ENCODE peak calls at places on chromosomes 11 and 22, in eight cellular contexts. P is Ammon's horn, L is upper lobe of left lung, E is RCC 7860, B is ELR, K is HS-5, W is RKO, M is HepG2. O is an unnamed sample.

GRCh38 chr11:68337399-68337835 is 25.0 kb downstream of the LRP5 start:
- DNase-seq in P (no peak), L (no peak), E (no peak), B (no peak), K (no peak), W (no peak), M (no peak), O (peak)

GRCh38 chr11:127217941-127218615 is 217.5 kb upstream of the KIRREL3 start:
- DNase-seq in P (no peak), L (no peak), E (no peak), B (no peak), K (no peak), W (no peak), M (no peak), O (no peak)

GRCh38 chr22:43782448-43782847 is 29.7 kb downstream of the EFCAB6 start:
- DNase-seq in P (no peak), L (no peak), E (no peak), B (no peak), K (no peak), W (no peak), M (no peak), O (no peak)

GRCh38 chr11:120817131-120817530 is 206.8 kb upstream of the TBCEL start:
- DNase-seq in P (peak), L (no peak), E (no peak), B (no peak), K (no peak), W (no peak), M (no peak), O (no peak)

GRCh38 chr11:62370743-62371440 is 33.6 kb downstream of the ASRGL1 start:
- DNase-seq in P (no peak), L (peak), E (no peak), B (no peak), K (no peak), W (no peak), M (no peak), O (no peak)

GRCh38 chr11:64523456-64524187 is 67.4 kb upstream of the SLC22A12 start:
- DNase-seq in P (no peak), L (no peak), E (peak), B (no peak), K (no peak), W (no peak), M (no peak), O (no peak)

GRCh38 chr11:48052183-48053040 is 72.1 kb downstream of the PTPRJ start:
- DNase-seq in P (no peak), L (peak), E (no peak), B (peak), K (no peak), W (no peak), M (no peak), O (peak)

GRCh38 chr11:279966-280761 is 2.0 kb downstream of the NLRP6 start:
- DNase-seq in P (no peak), L (no peak), E (no peak), B (no peak), K (no peak), W (no peak), M (no peak), O (peak)

GRCh38 chr11:66189031-66189745 is 79.3 kb upstream of the RAB1B start:
- DNase-seq in P (no peak), L (no peak), E (no peak), B (peak), K (no peak), W (no peak), M (no peak), O (no peak)

GRCh38 chr11:66509131-66509561 is 1.3 kb upstream of the BBS1 start:
- DNase-seq in P (no peak), L (peak), E (no peak), B (no peak), K (no peak), W (peak), M (peak), O (no peak)

GRCh38 chr11:62602141-62603071 is 741 bp upstream of the MTA2 start:
- DNase-seq in P (peak), L (peak), E (no peak), B (peak), K (no peak), W (peak), M (no peak), O (no peak)

GRCh38 chr11:12602421-12602820 is 71.8 kb upstream of the TEAD1 start:
- DNase-seq in P (no peak), L (no peak), E (peak), B (peak), K (peak), W (no peak), M (no peak), O (no peak)

GRCh38 chr22:41352058-41352457 is 29.7 kb upstream of the TEF start:
- DNase-seq in P (no peak), L (no peak), E (peak), B (peak), K (peak), W (peak), M (no peak), O (peak)

GRCh38 chr22:28381427-28382167 is 298.0 kb downstream of the TTC28 start:
- DNase-seq in P (no peak), L (no peak), E (no peak), B (peak), K (no peak), W (no peak), M (no peak), O (no peak)

GRCh38 chr11:116336540-116336939 is 436.2 kb downstream of the BUD13 start:
- DNase-seq in P (no peak), L (no peak), E (no peak), B (no peak), K (no peak), W (no peak), M (no peak), O (no peak)